ENCODE peak calls at places on chromosomes 7 and 10, in five cellular contexts. One of them, this sample, is unnamed.

GRCh38 chr10:78959901-78960300 is 108.9 kb upstream of the ZMIZ1 start:
- DNase-seq in Panc1: no peak
- DNase-seq in body of pancreas: no peak
- DNase-seq in endothelial cell of umbilical vein: no peak
- DNase-seq in heart right ventricle: no peak
- DNase-seq in this sample: no peak

GRCh38 chr7:2299853-2300512 is 14.3 kb downstream of the SNX8 start:
- DNase-seq in Panc1: no peak
- DNase-seq in body of pancreas: no peak
- DNase-seq in endothelial cell of umbilical vein: peak
- DNase-seq in heart right ventricle: no peak
- DNase-seq in this sample: no peak

GRCh38 chr7:959271-959670 is 4.8 kb upstream of the ADAP1 start:
- DNase-seq in Panc1: no peak
- DNase-seq in body of pancreas: no peak
- DNase-seq in endothelial cell of umbilical vein: no peak
- DNase-seq in heart right ventricle: no peak
- DNase-seq in this sample: no peak

GRCh38 chr10:132958886-132959295 is 16.5 kb upstream of the CFAP46 start:
- DNase-seq in Panc1: no peak
- DNase-seq in body of pancreas: peak
- DNase-seq in endothelial cell of umbilical vein: no peak
- DNase-seq in heart right ventricle: no peak
- DNase-seq in this sample: no peak

GRCh38 chr7:124940306-124940705 is 10.7 kb upstream of the POT1 start:
- DNase-seq in Panc1: no peak
- DNase-seq in body of pancreas: no peak
- DNase-seq in endothelial cell of umbilical vein: no peak
- DNase-seq in heart right ventricle: no peak
- DNase-seq in this sample: no peak

GRCh38 chr7:23232966-23233365 is 13.6 kb upstream of the GPNMB start:
- DNase-seq in Panc1: no peak
- DNase-seq in body of pancreas: no peak
- DNase-seq in endothelial cell of umbilical vein: no peak
- DNase-seq in heart right ventricle: no peak
- DNase-seq in this sample: no peak

GRCh38 chr10:17607603-17608332 is 9.4 kb downstream of the HACD1 start:
- DNase-seq in Panc1: no peak
- DNase-seq in body of pancreas: no peak
- DNase-seq in endothelial cell of umbilical vein: peak
- DNase-seq in heart right ventricle: peak
- DNase-seq in this sample: no peak

GRCh38 chr10:17144032-17144431 is 14.4 kb upstream of the CUBN start:
- DNase-seq in Panc1: no peak
- DNase-seq in body of pancreas: no peak
- DNase-seq in endothelial cell of umbilical vein: no peak
- DNase-seq in heart right ventricle: no peak
- DNase-seq in this sample: no peak

GRCh38 chr10:119319920-119320258 is 112.5 kb downstream of the GRK5 start:
- DNase-seq in Panc1: no peak
- DNase-seq in body of pancreas: no peak
- DNase-seq in endothelial cell of umbilical vein: no peak
- DNase-seq in heart right ventricle: no peak
- DNase-seq in this sample: no peak

GRCh38 chr10:90204956-90205695 is 503.7 kb downstream of the KIF20B start:
- DNase-seq in Panc1: no peak
- DNase-seq in body of pancreas: no peak
- DNase-seq in endothelial cell of umbilical vein: no peak
- DNase-seq in heart right ventricle: no peak
- DNase-seq in this sample: no peak

GRCh38 chr10:50929670-50930069 is 44.2 kb upstream of the A1CF start:
- DNase-seq in Panc1: no peak
- DNase-seq in body of pancreas: no peak
- DNase-seq in endothelial cell of umbilical vein: peak
- DNase-seq in heart right ventricle: no peak
- DNase-seq in this sample: no peak

GRCh38 chr10:50927522-50928189 is 42.2 kb upstream of the A1CF start:
- DNase-seq in Panc1: no peak
- DNase-seq in body of pancreas: no peak
- DNase-seq in endothelial cell of umbilical vein: no peak
- DNase-seq in heart right ventricle: no peak
- DNase-seq in this sample: no peak

GRCh38 chr10:50932113-50932512 is 46.7 kb upstream of the A1CF start:
- DNase-seq in Panc1: no peak
- DNase-seq in body of pancreas: peak
- DNase-seq in endothelial cell of umbilical vein: no peak
- DNase-seq in heart right ventricle: no peak
- DNase-seq in this sample: no peak

GRCh38 chr10:50928190-50928552 is 42.7 kb upstream of the A1CF start:
- DNase-seq in Panc1: no peak
- DNase-seq in body of pancreas: no peak
- DNase-seq in endothelial cell of umbilical vein: no peak
- DNase-seq in heart right ventricle: no peak
- DNase-seq in this sample: no peak
- H3K4me3 ChIP-seq in Panc1: no peak
- H3K4me3 ChIP-seq in body of pancreas: no peak
- H3K4me3 ChIP-seq in endothelial cell of umbilical vein: no peak
- H3K4me3 ChIP-seq in heart right ventricle: no peak
- H3K4me3 ChIP-seq in this sample: no peak

DNA sequence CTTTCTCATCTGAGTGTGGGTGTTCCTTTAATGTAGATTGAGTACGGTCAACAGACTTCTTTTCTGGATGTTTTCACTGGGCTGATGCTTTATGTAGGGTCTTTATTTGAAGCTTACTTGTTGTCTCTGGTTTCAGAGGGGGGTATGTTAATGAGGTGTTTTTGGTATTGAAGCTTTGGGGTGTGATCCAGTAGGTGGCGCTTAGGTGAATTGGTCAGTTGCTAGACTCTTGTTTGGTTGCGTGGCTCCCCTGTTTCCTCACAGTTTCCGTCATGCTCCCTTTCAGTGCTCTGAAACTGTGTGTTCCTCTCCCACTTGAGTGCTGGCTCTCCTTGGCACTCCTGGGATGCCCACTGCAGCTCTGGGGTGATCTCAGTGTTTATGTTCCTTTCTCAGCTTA is 80.8 kb downstream of the FANK1 start:
- DNase-seq in Panc1: no peak
- DNase-seq in body of pancreas: no peak
- DNase-seq in endothelial cell of umbilical vein: no peak
- DNase-seq in heart right ventricle: no peak
- DNase-seq in this sample: no peak
- TF ChIP-seq CTCF in Panc1: peak
- TF ChIP-seq CTCF in body of pancreas: no peak
- TF ChIP-seq CTCF in endothelial cell of umbilical vein: peak
- TF ChIP-seq CTCF in heart right ventricle: no peak
- TF ChIP-seq CTCF in this sample: peak

GRCh38 chr10:80206277-80206655 is 929 bp upstream of the ANXA11 start:
- DNase-seq in Panc1: no peak
- DNase-seq in body of pancreas: no peak
- DNase-seq in endothelial cell of umbilical vein: no peak
- DNase-seq in heart right ventricle: no peak
- DNase-seq in this sample: no peak

GRCh38 chr10:80205478-80206276 is at the start of gene ANXA11:
- DNase-seq in Panc1: peak
- DNase-seq in body of pancreas: peak
- DNase-seq in endothelial cell of umbilical vein: peak
- DNase-seq in heart right ventricle: peak
- DNase-seq in this sample: peak

GRCh38 chr10:80204801-80205477 is 398 bp downstream of the ANXA11 start:
- DNase-seq in Panc1: no peak
- DNase-seq in body of pancreas: peak
- DNase-seq in endothelial cell of umbilical vein: peak
- DNase-seq in heart right ventricle: no peak
- DNase-seq in this sample: peak

GRCh38 chr10:80210259-80210658 is 4.9 kb upstream of the ANXA11 start:
- DNase-seq in Panc1: no peak
- DNase-seq in body of pancreas: no peak
- DNase-seq in endothelial cell of umbilical vein: no peak
- DNase-seq in heart right ventricle: no peak
- DNase-seq in this sample: no peak

GRCh38 chr10:80207768-80208385 is 2.5 kb upstream of the ANXA11 start:
- DNase-seq in Panc1: peak
- DNase-seq in body of pancreas: no peak
- DNase-seq in endothelial cell of umbilical vein: no peak
- DNase-seq in heart right ventricle: no peak
- DNase-seq in this sample: no peak
- H3K27ac ChIP-seq in Panc1: peak
- H3K27ac ChIP-seq in body of pancreas: peak
- H3K27ac ChIP-seq in endothelial cell of umbilical vein: peak
- H3K27ac ChIP-seq in heart right ventricle: peak
- H3K27ac ChIP-seq in this sample: no peak

DNA sequence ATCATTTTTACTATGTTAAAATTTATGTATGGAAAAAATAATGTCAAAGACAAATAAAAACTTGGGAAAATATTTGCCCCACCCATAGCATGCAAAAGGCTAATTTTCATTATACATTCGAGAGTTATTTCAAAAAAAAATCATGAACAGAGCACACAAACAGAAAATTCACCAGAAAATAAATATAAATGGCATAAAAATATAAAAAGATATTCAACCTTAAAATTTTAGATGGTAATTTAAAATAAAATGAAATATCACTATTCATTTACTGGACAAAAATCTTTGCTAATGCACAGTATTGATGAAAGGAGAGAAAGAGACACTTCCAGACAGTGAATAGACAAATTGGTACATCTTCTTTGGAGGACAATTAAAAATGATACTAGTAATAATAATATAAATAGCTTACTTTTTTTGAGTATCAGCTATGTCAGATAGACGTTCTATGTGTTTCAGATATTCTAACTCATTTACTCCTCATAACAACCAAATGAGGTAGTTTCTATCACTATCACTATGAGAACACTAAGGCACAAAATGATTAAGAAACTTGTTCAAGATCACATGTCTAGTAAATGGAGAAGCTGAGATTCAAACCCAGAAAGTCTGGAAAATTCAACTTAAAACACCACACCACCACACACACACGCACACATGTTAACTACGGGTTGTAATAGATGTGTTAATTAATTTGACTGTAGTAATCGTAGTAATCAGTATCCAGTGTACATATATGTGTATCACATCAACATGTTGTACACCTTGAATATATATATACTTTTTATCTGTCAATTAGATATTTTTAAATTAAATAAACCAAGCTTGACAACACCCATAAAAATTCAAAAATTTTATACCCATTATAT is 63.0 kb downstream of the CCDC71L start:
- DNase-seq in Panc1: no peak
- DNase-seq in body of pancreas: no peak
- DNase-seq in endothelial cell of umbilical vein: peak
- DNase-seq in heart right ventricle: no peak
- DNase-seq in this sample: no peak
- H3K4me3 ChIP-seq in Panc1: no peak
- H3K4me3 ChIP-seq in body of pancreas: no peak
- H3K4me3 ChIP-seq in endothelial cell of umbilical vein: peak
- H3K4me3 ChIP-seq in heart right ventricle: peak
- H3K4me3 ChIP-seq in this sample: peak

GRCh38 chr7:24894670-24895221 is 85.2 kb downstream of the OSBPL3 start:
- DNase-seq in Panc1: no peak
- DNase-seq in body of pancreas: no peak
- DNase-seq in endothelial cell of umbilical vein: no peak
- DNase-seq in heart right ventricle: no peak
- DNase-seq in this sample: no peak
- TF ChIP-seq CTCF in Panc1: peak
- TF ChIP-seq CTCF in body of pancreas: peak
- TF ChIP-seq CTCF in endothelial cell of umbilical vein: peak
- TF ChIP-seq CTCF in heart right ventricle: no peak
- TF ChIP-seq CTCF in this sample: peak

GRCh38 chr10:108469940-108470339 is 1305.4 kb upstream of the SORCS1 start:
- DNase-seq in Panc1: no peak
- DNase-seq in body of pancreas: no peak
- DNase-seq in endothelial cell of umbilical vein: no peak
- DNase-seq in heart right ventricle: no peak
- DNase-seq in this sample: no peak
- H3K27ac ChIP-seq in Panc1: no peak
- H3K27ac ChIP-seq in body of pancreas: no peak
- H3K27ac ChIP-seq in endothelial cell of umbilical vein: no peak
- H3K27ac ChIP-seq in heart right ventricle: no peak
- H3K27ac ChIP-seq in this sample: no peak

GRCh38 chr7:115410972-115411686 is 489.2 kb downstream of the MDFIC start:
- DNase-seq in Panc1: no peak
- DNase-seq in body of pancreas: no peak
- DNase-seq in endothelial cell of umbilical vein: no peak
- DNase-seq in heart right ventricle: no peak
- DNase-seq in this sample: no peak
- H3K4me3 ChIP-seq in Panc1: no peak
- H3K4me3 ChIP-seq in body of pancreas: no peak
- H3K4me3 ChIP-seq in endothelial cell of umbilical vein: no peak
- H3K4me3 ChIP-seq in heart right ventricle: no peak
- H3K4me3 ChIP-seq in this sample: no peak

GRCh38 chr7:155398944-155399343 is 59.0 kb upstream of the EN2 start:
- DNase-seq in Panc1: no peak
- DNase-seq in body of pancreas: no peak
- DNase-seq in endothelial cell of umbilical vein: no peak
- DNase-seq in heart right ventricle: no peak
- DNase-seq in this sample: peak
- TF ChIP-seq CTCF in Panc1: no peak
- TF ChIP-seq CTCF in body of pancreas: no peak
- TF ChIP-seq CTCF in endothelial cell of umbilical vein: no peak
- TF ChIP-seq CTCF in heart right ventricle: no peak
- TF ChIP-seq CTCF in this sample: peak

GRCh38 chr7:103564416-103564815 is 118.4 kb upstream of the SLC26A5 start:
- DNase-seq in Panc1: no peak
- DNase-seq in body of pancreas: no peak
- DNase-seq in endothelial cell of umbilical vein: no peak
- DNase-seq in heart right ventricle: no peak
- DNase-seq in this sample: no peak
- H3K27ac ChIP-seq in Panc1: no peak
- H3K27ac ChIP-seq in body of pancreas: no peak
- H3K27ac ChIP-seq in endothelial cell of umbilical vein: no peak
- H3K27ac ChIP-seq in heart right ventricle: no peak
- H3K27ac ChIP-seq in this sample: no peak